ENCODE peak calls at places on chromosomes 1 and 21, in six cellular contexts. One of them, this sample, is unnamed.

GRCh38 chr1:202282596-202283283 is 59.0 kb downstream of the UBE2T start:
- DNase-seq in IMR-90: no peak
- DNase-seq in endodermal cell: no peak
- DNase-seq in neural progenitor cell: no peak
- DNase-seq in astrocyte: no peak
- DNase-seq in HCT116: no peak
- DNase-seq in this sample: no peak

GRCh38 chr1:87766737-87767136 is 438.1 kb downstream of the LMO4 start:
- DNase-seq in IMR-90: peak
- DNase-seq in endodermal cell: no peak
- DNase-seq in neural progenitor cell: no peak
- DNase-seq in astrocyte: no peak
- DNase-seq in HCT116: no peak
- DNase-seq in this sample: no peak

GRCh38 chr1:59761440-59761839 is 53.3 kb upstream of the HOOK1 start:
- DNase-seq in IMR-90: peak
- DNase-seq in endodermal cell: no peak
- DNase-seq in neural progenitor cell: no peak
- DNase-seq in astrocyte: no peak
- DNase-seq in HCT116: no peak
- DNase-seq in this sample: no peak

GRCh38 chr1:192807968-192808587 is 761 bp upstream of the RGS2 start:
- DNase-seq in IMR-90: peak
- DNase-seq in endodermal cell: no peak
- DNase-seq in neural progenitor cell: peak
- DNase-seq in astrocyte: peak
- DNase-seq in HCT116: no peak
- DNase-seq in this sample: no peak

GRCh38 chr1:7230121-7230895 is 445.1 kb downstream of the CAMTA1 start:
- DNase-seq in IMR-90: no peak
- DNase-seq in endodermal cell: peak
- DNase-seq in neural progenitor cell: no peak
- DNase-seq in astrocyte: no peak
- DNase-seq in HCT116: no peak
- DNase-seq in this sample: peak

GRCh38 chr1:186925881-186926676 is 97.3 kb downstream of the PLA2G4A start:
- DNase-seq in IMR-90: peak
- DNase-seq in endodermal cell: no peak
- DNase-seq in neural progenitor cell: no peak
- DNase-seq in astrocyte: no peak
- DNase-seq in HCT116: no peak
- DNase-seq in this sample: no peak

GRCh38 chr1:2300004-2300771 is 72.1 kb downstream of the SKI start:
- DNase-seq in IMR-90: no peak
- DNase-seq in endodermal cell: no peak
- DNase-seq in neural progenitor cell: no peak
- DNase-seq in astrocyte: no peak
- DNase-seq in HCT116: no peak
- DNase-seq in this sample: no peak

GRCh38 chr1:76939107-76939816 is 72.0 kb downstream of the ST6GALNAC5 start:
- DNase-seq in IMR-90: peak
- DNase-seq in endodermal cell: no peak
- DNase-seq in neural progenitor cell: no peak
- DNase-seq in astrocyte: peak
- DNase-seq in HCT116: no peak
- DNase-seq in this sample: no peak

GRCh38 chr21:25370311-25370744 is 237.0 kb downstream of the MRPL39 start:
- DNase-seq in IMR-90: peak
- DNase-seq in endodermal cell: peak
- DNase-seq in neural progenitor cell: no peak
- DNase-seq in astrocyte: peak
- DNase-seq in HCT116: no peak
- DNase-seq in this sample: no peak

GRCh38 chr1:103129255-103129654 is 20.9 kb upstream of the COL11A1 start:
- DNase-seq in IMR-90: peak
- DNase-seq in endodermal cell: no peak
- DNase-seq in neural progenitor cell: no peak
- DNase-seq in astrocyte: peak
- DNase-seq in HCT116: no peak
- DNase-seq in this sample: no peak

GRCh38 chr1:39086386-39087108 is 60.4 kb downstream of the NDUFS5 start:
- DNase-seq in IMR-90: peak
- DNase-seq in endodermal cell: no peak
- DNase-seq in neural progenitor cell: no peak
- DNase-seq in astrocyte: peak
- DNase-seq in HCT116: no peak
- DNase-seq in this sample: no peak

GRCh38 chr1:210541680-210542358 is 213.1 kb downstream of the HHAT start:
- DNase-seq in IMR-90: peak
- DNase-seq in endodermal cell: peak
- DNase-seq in neural progenitor cell: peak
- DNase-seq in astrocyte: peak
- DNase-seq in HCT116: no peak
- DNase-seq in this sample: no peak

GRCh38 chr1:31931241-31932225 is 6.6 kb downstream of the PTP4A2 start:
- DNase-seq in IMR-90: peak
- DNase-seq in endodermal cell: no peak
- DNase-seq in neural progenitor cell: no peak
- DNase-seq in astrocyte: peak
- DNase-seq in HCT116: no peak
- DNase-seq in this sample: no peak

GRCh38 chr1:53739109-53739681 is at the start of gene GLIS1:
- DNase-seq in IMR-90: peak
- DNase-seq in endodermal cell: peak
- DNase-seq in neural progenitor cell: peak
- DNase-seq in astrocyte: peak
- DNase-seq in HCT116: peak
- DNase-seq in this sample: peak

GRCh38 chr1:3630914-3631313 is 6.1 kb downstream of the TPRG1L start:
- DNase-seq in IMR-90: no peak
- DNase-seq in endodermal cell: no peak
- DNase-seq in neural progenitor cell: no peak
- DNase-seq in astrocyte: no peak
- DNase-seq in HCT116: no peak
- DNase-seq in this sample: peak

GRCh38 chr1:115620950-115621349 is 20.8 kb upstream of the VANGL1 start:
- DNase-seq in IMR-90: no peak
- DNase-seq in endodermal cell: no peak
- DNase-seq in neural progenitor cell: no peak
- DNase-seq in astrocyte: no peak
- DNase-seq in HCT116: no peak
- DNase-seq in this sample: no peak

GRCh38 chr1:18923721-18924610 is 21.6 kb upstream of the ALDH4A1 start:
- DNase-seq in IMR-90: peak
- DNase-seq in endodermal cell: no peak
- DNase-seq in neural progenitor cell: no peak
- DNase-seq in astrocyte: no peak
- DNase-seq in HCT116: no peak
- DNase-seq in this sample: no peak
- H3K9ac ChIP-seq in IMR-90: no peak
- H3K9ac ChIP-seq in endodermal cell: no peak
- H3K9ac ChIP-seq in neural progenitor cell: no peak
- H3K9ac ChIP-seq in astrocyte: peak
- H3K9ac ChIP-seq in HCT116: no peak
- H3K9ac ChIP-seq in this sample: no peak

GRCh38 chr1:16960560-16961296 is 19.7 kb downstream of the MFAP2 start:
- DNase-seq in IMR-90: peak
- DNase-seq in endodermal cell: peak
- DNase-seq in neural progenitor cell: peak
- DNase-seq in astrocyte: peak
- DNase-seq in HCT116: peak
- DNase-seq in this sample: peak
- TF ChIP-seq CTCF in IMR-90: peak
- TF ChIP-seq CTCF in endodermal cell: peak
- TF ChIP-seq CTCF in neural progenitor cell: peak
- TF ChIP-seq CTCF in astrocyte: peak
- TF ChIP-seq CTCF in HCT116: peak
- TF ChIP-seq CTCF in this sample: peak

GRCh38 chr21:33668180-33668579 is 25.9 kb downstream of the ITSN1 start:
- DNase-seq in IMR-90: peak
- DNase-seq in endodermal cell: no peak
- DNase-seq in neural progenitor cell: no peak
- DNase-seq in astrocyte: no peak
- DNase-seq in HCT116: no peak
- DNase-seq in this sample: no peak
- H3K27ac ChIP-seq in IMR-90: no peak
- H3K27ac ChIP-seq in endodermal cell: no peak
- H3K27ac ChIP-seq in neural progenitor cell: no peak
- H3K27ac ChIP-seq in astrocyte: no peak
- H3K27ac ChIP-seq in HCT116: no peak
- H3K27ac ChIP-seq in this sample: no peak

GRCh38 chr1:85200870-85201339 is at the start of gene SYDE2:
- DNase-seq in IMR-90: peak
- DNase-seq in endodermal cell: peak
- DNase-seq in neural progenitor cell: peak
- DNase-seq in astrocyte: peak
- DNase-seq in HCT116: no peak
- DNase-seq in this sample: peak

GRCh38 chr1:85202092-85202863 is 1.5 kb upstream of the SYDE2 start:
- DNase-seq in IMR-90: no peak
- DNase-seq in endodermal cell: no peak
- DNase-seq in neural progenitor cell: no peak
- DNase-seq in astrocyte: no peak
- DNase-seq in HCT116: no peak
- DNase-seq in this sample: no peak

GRCh38 chr1:85200367-85200869 is 398 bp downstream of the SYDE2 start:
- DNase-seq in IMR-90: no peak
- DNase-seq in endodermal cell: peak
- DNase-seq in neural progenitor cell: peak
- DNase-seq in astrocyte: no peak
- DNase-seq in HCT116: no peak
- DNase-seq in this sample: no peak

GRCh38 chr1:85202864-85203255 is 2.0 kb upstream of the SYDE2 start:
- DNase-seq in IMR-90: no peak
- DNase-seq in endodermal cell: no peak
- DNase-seq in neural progenitor cell: no peak
- DNase-seq in astrocyte: no peak
- DNase-seq in HCT116: no peak
- DNase-seq in this sample: no peak

GRCh38 chr1:85201340-85202091 is 700 bp upstream of the SYDE2 start:
- DNase-seq in IMR-90: peak
- DNase-seq in endodermal cell: peak
- DNase-seq in neural progenitor cell: peak
- DNase-seq in astrocyte: peak
- DNase-seq in HCT116: no peak
- DNase-seq in this sample: peak
- H3K9ac ChIP-seq in IMR-90: peak
- H3K9ac ChIP-seq in endodermal cell: peak
- H3K9ac ChIP-seq in neural progenitor cell: peak
- H3K9ac ChIP-seq in astrocyte: peak
- H3K9ac ChIP-seq in HCT116: peak
- H3K9ac ChIP-seq in this sample: peak

DNA sequence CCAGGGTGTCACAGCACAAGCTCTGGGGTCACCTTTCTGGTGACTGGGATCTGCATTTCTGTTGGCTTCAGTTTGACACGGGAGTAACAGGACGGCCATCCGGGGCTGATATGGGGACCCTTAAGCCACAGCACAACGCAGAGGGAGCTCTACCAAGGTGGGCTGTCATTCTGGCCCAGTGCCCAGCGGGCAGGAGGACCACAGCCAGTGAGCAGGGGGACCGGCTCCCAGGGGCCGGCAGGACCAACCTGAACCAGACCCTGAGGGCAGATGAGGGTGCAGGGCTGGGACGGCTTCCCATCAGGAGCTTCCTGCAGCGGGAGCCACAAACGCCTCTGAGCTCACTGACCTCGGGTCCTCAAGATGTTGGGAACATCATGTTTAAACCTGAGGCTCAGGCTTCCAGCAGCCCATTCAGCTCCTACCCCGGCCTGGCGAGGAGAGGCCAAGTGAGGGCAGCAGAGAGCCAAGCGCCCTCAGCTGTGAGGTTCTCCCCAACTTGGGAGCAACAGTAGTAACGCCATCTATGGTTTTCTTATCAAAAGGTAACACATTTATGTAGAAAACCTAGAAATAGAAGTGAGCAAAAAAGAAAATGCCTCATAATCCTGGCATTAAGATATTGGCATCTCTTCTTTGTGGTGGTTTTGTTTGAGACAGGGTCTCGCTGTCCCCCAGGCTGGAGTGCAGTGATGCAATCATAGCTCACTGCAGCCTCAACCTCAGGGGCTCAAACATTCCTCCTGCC is 26.8 kb downstream of the TMEM201 start:
- DNase-seq in IMR-90: peak
- DNase-seq in endodermal cell: peak
- DNase-seq in neural progenitor cell: peak
- DNase-seq in astrocyte: peak
- DNase-seq in HCT116: peak
- DNase-seq in this sample: peak
- TF ChIP-seq CTCF in IMR-90: peak
- TF ChIP-seq CTCF in endodermal cell: peak
- TF ChIP-seq CTCF in neural progenitor cell: peak
- TF ChIP-seq CTCF in astrocyte: peak
- TF ChIP-seq CTCF in HCT116: peak
- TF ChIP-seq CTCF in this sample: peak

GRCh38 chr1:85437139-85437538 is 27.8 kb downstream of the DDAH1 start:
- DNase-seq in IMR-90: no peak
- DNase-seq in endodermal cell: no peak
- DNase-seq in neural progenitor cell: no peak
- DNase-seq in astrocyte: no peak
- DNase-seq in HCT116: no peak
- DNase-seq in this sample: no peak

GRCh38 chr1:85433096-85433495 is 31.9 kb downstream of the DDAH1 start:
- DNase-seq in IMR-90: no peak
- DNase-seq in endodermal cell: no peak
- DNase-seq in neural progenitor cell: no peak
- DNase-seq in astrocyte: no peak
- DNase-seq in HCT116: no peak
- DNase-seq in this sample: no peak

GRCh38 chr1:85440584-85440983 is 24.4 kb downstream of the DDAH1 start:
- DNase-seq in IMR-90: no peak
- DNase-seq in endodermal cell: no peak
- DNase-seq in neural progenitor cell: no peak
- DNase-seq in astrocyte: no peak
- DNase-seq in HCT116: no peak
- DNase-seq in this sample: no peak

DNA sequence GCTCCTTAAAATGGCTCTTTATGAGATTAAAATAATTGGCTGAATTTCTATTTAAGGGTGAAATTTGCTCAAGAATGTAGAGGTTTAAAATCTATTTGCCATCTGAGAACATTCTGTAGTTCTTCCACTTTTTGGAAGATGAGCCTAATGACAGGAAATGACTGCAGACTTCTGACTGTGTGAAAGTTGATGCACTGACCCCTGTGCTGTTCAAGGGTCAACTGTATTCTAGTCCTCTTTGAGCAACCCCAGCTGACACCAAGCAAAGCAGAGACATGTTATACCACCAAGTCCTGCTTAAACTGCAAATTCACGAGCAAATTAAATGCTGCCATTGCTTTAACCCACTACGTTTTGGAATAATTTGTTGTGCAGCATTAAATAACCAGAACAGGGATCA is 26.6 kb downstream of the DDAH1 start:
- DNase-seq in IMR-90: peak
- DNase-seq in endodermal cell: no peak
- DNase-seq in neural progenitor cell: no peak
- DNase-seq in astrocyte: no peak
- DNase-seq in HCT116: no peak
- DNase-seq in this sample: no peak
- H3K27ac ChIP-seq in IMR-90: no peak
- H3K27ac ChIP-seq in endodermal cell: no peak
- H3K27ac ChIP-seq in neural progenitor cell: no peak
- H3K27ac ChIP-seq in astrocyte: no peak
- H3K27ac ChIP-seq in HCT116: no peak
- H3K27ac ChIP-seq in this sample: no peak

GRCh38 chr1:36203554-36204346 is 20.5 kb upstream of the THRAP3 start:
- DNase-seq in IMR-90: peak
- DNase-seq in endodermal cell: peak
- DNase-seq in neural progenitor cell: peak
- DNase-seq in astrocyte: peak
- DNase-seq in HCT116: no peak
- DNase-seq in this sample: peak
- H3K9ac ChIP-seq in IMR-90: no peak
- H3K9ac ChIP-seq in endodermal cell: no peak
- H3K9ac ChIP-seq in neural progenitor cell: no peak
- H3K9ac ChIP-seq in astrocyte: peak
- H3K9ac ChIP-seq in HCT116: no peak
- H3K9ac ChIP-seq in this sample: no peak